ENCODE peak calls at places on chromosomes 16 and 17, in four cellular contexts. B is pancreas, K is upper lobe of right lung, I is sigmoid colon. L is an unnamed sample.

GRCh38 chr17:45924332-45924820 is 30.0 kb downstream of the MAPT start:
- DNase-seq in B (no peak), K (no peak), I (no peak), L (no peak)

GRCh38 chr16:66668777-66669444 is 27.6 kb downstream of the CMTM4 start:
- DNase-seq in B (no peak), K (no peak), I (no peak), L (no peak)

GRCh38 chr16:21084631-21085235 is 65.9 kb downstream of the DNAH3 start:
- DNase-seq in B (no peak), K (no peak), I (no peak), L (no peak)

GRCh38 chr16:17396762-17397498 is 73.8 kb downstream of the XYLT1 start:
- DNase-seq in B (peak), K (no peak), I (no peak), L (no peak)

GRCh38 chr17:75587718-75588545 is at the start of gene MYO15B:
- DNase-seq in B (no peak), K (peak), I (peak), L (peak)

GRCh38 chr17:74272731-74273201 is 1.3 kb upstream of the DNAI2 start:
- DNase-seq in B (no peak), K (no peak), I (no peak), L (no peak)

GRCh38 chr17:18324140-18325049 is 9.3 kb downstream of the SMCR8 start:
- DNase-seq in B (no peak), K (no peak), I (peak), L (peak)

GRCh38 chr17:66150708-66151107 is 41.2 kb downstream of the CEP112 start:
- DNase-seq in B (no peak), K (no peak), I (no peak), L (no peak)

GRCh38 chr16:50213939-50214519 is 52.3 kb upstream of the ADCY7 start:
- DNase-seq in B (no peak), K (no peak), I (no peak), L (no peak)

GRCh38 chr17:43612515-43612914 is 49.2 kb downstream of the MEOX1 start:
- DNase-seq in B (no peak), K (no peak), I (no peak), L (no peak)

GRCh38 chr16:10678655-10679054 is 16.1 kb downstream of the TEKT5 start:
- DNase-seq in B (no peak), K (no peak), I (no peak), L (no peak)

GRCh38 chr17:79242873-79243602 is 168.4 kb downstream of the ENGASE start:
- DNase-seq in B (no peak), K (no peak), I (no peak), L (no peak)

GRCh38 chr17:42809250-42809649 is 10.6 kb downstream of the CNTD1 start:
- DNase-seq in B (peak), K (no peak), I (peak), L (no peak)

GRCh38 chr17:41777579-41778188 is 8.8 kb downstream of the JUP start:
- DNase-seq in B (peak), K (peak), I (peak), L (peak)

GRCh38 chr17:40433551-40434384 is 9.5 kb upstream of the IGFBP4 start:
- DNase-seq in B (no peak), K (peak), I (peak), L (no peak)

GRCh38 chr17:83062818-83063671 is 16.4 kb upstream of the METRNL start:
- DNase-seq in B (no peak), K (peak), I (peak), L (peak)

GRCh38 chr16:53291757-53292392 is 142.4 kb upstream of the RBL2 start:
- DNase-seq in B (no peak), K (no peak), I (no peak), L (no peak)

GRCh38 chr17:75267146-75267402 is 4.0 kb downstream of the MIF4GD start:
- DNase-seq in B (no peak), K (peak), I (no peak), L (no peak)

GRCh38 chr16:69823831-69824563 is 61.9 kb downstream of the WWP2 start:
- DNase-seq in B (peak), K (peak), I (peak), L (no peak)

GRCh38 chr16:85426806-85427205 is 186.3 kb upstream of the GSE1 start:
- DNase-seq in B (no peak), K (no peak), I (no peak), L (no peak)

GRCh38 chr16:58684354-58685083 is at the start of gene SLC38A7:
- DNase-seq in B (peak), K (peak), I (peak), L (peak)

GRCh38 chr17:40369923-40370322 is 5.4 kb upstream of the GJD3 start:
- DNase-seq in B (no peak), K (peak), I (peak), L (no peak)

GRCh38 chr16:65769776-65770438 is 596.6 kb upstream of the CDH5 start:
- DNase-seq in B (no peak), K (no peak), I (no peak), L (no peak)

GRCh38 chr16:4409081-4409932 is 7.1 kb downstream of the CORO7 start:
- DNase-seq in B (no peak), K (no peak), I (no peak), L (peak)

GRCh38 chr16:14020141-14020540 is 51.0 kb upstream of the MRTFB start:
- DNase-seq in B (no peak), K (no peak), I (no peak), L (no peak)

GRCh38 chr16:12210925-12211869 is 234.7 kb downstream of the SNX29 start:
- DNase-seq in B (no peak), K (no peak), I (no peak), L (no peak)

GRCh38 chr16:85202631-85203461 is 90.6 kb upstream of the CIBAR2 start:
- DNase-seq in B (peak), K (no peak), I (peak), L (peak)

GRCh38 chr17:50845260-50846147 is 10.1 kb downstream of the WFIKKN2 start:
- DNase-seq in B (no peak), K (no peak), I (peak), L (no peak)

GRCh38 chr17:63378411-63379076 is 67.6 kb downstream of the CYB561 start:
- DNase-seq in B (no peak), K (no peak), I (no peak), L (no peak)

GRCh38 chr16:10617662-10618420 is 37.4 kb upstream of the EMP2 start:
- DNase-seq in B (no peak), K (no peak), I (no peak), L (no peak)

GRCh38 chr17:2794116-2794803 is 2.0 kb upstream of the RAP1GAP2 start:
- DNase-seq in B (no peak), K (no peak), I (no peak), L (no peak)

GRCh38 chr16:73214825-73215481 is 167.0 kb upstream of the ZFHX3 start:
- DNase-seq in B (no peak), K (no peak), I (no peak), L (no peak)

GRCh38 chr16:13181432-13181831 is 280.0 kb downstream of the SHISA9 start:
- DNase-seq in B (no peak), K (no peak), I (no peak), L (no peak)

GRCh38 chr16:12412252-12412651 is 391.4 kb downstream of the CPPED1 start:
- DNase-seq in B (no peak), K (no peak), I (no peak), L (no peak)

GRCh38 chr17:27489045-27489715 is 32.9 kb downstream of the KSR1 start:
- DNase-seq in B (no peak), K (peak), I (peak), L (peak)

GRCh38 chr17:13756763-13757162 is 155.0 kb upstream of the HS3ST3A1 start:
- DNase-seq in B (no peak), K (no peak), I (no peak), L (no peak)

GRCh38 chr16:55501549-55502322 is 7.1 kb upstream of the LPCAT2 start:
- DNase-seq in B (no peak), K (no peak), I (no peak), L (no peak)

GRCh38 chr17:77266891-77267341 is 126.1 kb downstream of the SEC14L1 start:
- DNase-seq in B (no peak), K (no peak), I (no peak), L (no peak)

GRCh38 chr17:44033841-44034408 is 19.2 kb upstream of the TMEM101 start:
- DNase-seq in B (no peak), K (no peak), I (no peak), L (no peak)

GRCh38 chr16:8572919-8573724 is 17.2 kb downstream of the TMEM114 start:
- DNase-seq in B (no peak), K (no peak), I (no peak), L (no peak)
- H3K27ac ChIP-seq in B (no peak), K (no peak), I (no peak), L (no peak)

DNA sequence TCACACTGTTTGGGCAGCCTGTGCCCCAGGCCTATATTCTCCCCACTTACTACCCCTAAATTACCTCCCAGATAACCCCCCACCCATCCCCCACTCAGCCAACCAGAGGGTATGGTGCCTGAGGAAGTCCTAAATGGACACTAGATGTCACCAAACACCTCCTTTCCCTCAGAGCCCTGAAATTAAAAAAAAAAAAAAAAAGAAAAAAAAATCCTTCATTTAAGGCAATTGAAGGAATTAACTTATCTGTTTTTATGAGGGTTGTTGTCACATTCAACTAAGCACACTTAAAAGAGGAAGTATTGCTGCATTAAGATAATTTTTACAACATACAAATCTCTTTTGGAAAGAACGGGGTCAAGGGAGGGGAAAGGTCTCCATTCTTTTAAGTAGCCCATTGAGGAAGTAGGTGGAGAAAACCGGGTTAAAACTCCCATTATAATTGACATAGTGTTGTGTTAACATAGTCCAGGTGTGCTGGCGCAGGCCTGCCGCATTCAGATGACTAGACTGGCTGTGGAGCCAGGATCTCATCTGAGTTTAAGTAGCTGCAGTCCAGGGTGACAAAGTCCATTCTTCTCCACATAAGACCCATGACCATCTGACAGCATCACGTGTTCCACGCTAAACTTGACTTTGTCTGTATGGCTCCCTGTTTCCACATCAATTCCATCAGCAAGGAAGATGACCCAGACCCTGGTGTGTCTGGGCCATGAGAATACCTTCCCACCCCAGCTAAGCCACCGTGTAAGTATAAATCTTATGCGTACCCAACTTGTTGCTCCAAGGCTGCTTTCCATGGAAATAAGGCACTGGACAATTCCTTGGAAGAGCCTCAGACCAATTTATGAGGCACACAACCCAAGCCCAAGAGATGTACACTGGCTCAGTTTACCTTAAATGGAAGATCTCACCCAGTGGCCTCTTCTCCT is 46.4 kb downstream of the SNX11 start:
- DNase-seq in B (peak), K (no peak), I (no peak), L (no peak)
- H3K27ac ChIP-seq in B (peak), K (no peak), I (no peak), L (no peak)

DNA sequence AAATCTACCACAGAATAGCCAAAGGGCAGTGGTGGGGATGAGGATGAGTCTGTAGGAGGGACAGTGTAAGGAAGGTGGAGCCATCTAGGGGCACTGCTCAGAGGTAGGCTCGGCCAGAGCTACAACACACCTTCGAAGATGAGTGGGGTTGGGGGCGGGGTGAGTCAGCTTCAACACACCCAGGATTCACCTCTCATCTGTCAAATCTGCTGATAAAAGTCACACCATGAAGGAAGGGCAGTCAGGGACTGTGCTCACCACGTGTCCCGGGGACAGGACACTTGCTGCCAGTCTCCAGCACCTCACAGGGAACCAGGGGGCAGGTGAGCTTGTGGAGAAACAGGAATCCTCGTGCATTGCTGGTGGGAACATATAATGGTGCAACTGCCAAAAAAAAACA is 133.3 kb downstream of the ANKRD11 start:
- DNase-seq in B (no peak), K (peak), I (no peak), L (peak)
- H3K27ac ChIP-seq in B (no peak), K (peak), I (peak), L (no peak)

DNA sequence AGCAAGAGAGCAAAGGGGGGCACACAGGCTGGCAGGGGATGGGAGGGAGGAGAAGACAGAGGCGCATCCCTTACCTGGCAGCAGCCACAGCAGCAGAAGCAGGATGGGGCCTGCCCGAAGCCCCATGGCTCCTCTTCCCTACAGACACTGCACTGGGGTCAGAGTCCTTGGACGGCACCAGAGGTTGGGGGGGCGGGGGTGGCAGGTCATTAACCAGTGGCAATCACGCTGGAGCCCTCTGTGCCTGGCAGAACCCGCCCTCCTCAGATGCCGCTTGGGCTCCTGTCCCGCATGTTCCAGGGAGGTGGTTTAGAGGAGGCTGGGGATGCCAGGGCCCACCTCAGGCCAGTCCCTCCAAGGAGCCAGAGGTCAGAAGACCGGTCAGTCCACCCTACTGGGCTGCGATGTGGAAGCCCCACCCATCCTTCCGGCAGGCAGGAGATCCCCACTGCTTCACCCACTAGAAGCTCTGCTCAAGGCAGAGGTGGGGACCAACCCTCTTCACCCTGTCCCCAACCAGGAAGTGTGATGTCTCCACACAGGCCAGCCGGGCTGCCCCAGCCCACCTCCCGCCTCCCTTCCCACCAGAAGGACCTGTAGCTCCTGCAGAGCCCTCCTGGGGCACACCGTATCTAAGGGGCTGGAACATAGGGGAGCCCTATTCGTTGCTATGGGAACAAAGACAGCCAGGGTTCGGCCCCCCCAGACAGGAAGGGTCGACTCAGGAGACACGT is 11.7 kb downstream of the ZG16B start:
- DNase-seq in B (no peak), K (peak), I (peak), L (peak)
- H3K27ac ChIP-seq in B (no peak), K (peak), I (no peak), L (no peak)

DNA sequence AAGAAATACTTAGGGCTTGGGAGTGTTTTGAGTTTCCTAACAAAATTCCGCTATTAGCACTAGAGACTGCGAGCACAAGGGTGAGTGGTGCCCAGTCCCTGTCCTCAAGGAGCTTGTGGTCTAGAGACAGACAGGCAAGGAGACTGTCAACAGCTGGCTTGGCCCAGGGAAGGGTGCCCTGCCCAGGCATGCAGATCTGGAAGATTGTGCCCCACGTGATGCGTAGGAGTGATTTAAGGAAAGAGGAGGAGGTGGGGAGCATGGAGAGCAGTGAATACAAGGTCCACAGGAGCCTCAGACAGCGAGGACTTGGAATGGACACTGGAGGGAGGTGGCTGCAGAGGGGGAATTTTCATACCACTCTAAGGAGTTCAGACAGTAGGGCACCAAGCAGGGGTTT is 25.0 kb downstream of the SCPEP1 start:
- DNase-seq in B (no peak), K (no peak), I (no peak), L (no peak)
- H3K27ac ChIP-seq in B (no peak), K (no peak), I (no peak), L (no peak)

DNA sequence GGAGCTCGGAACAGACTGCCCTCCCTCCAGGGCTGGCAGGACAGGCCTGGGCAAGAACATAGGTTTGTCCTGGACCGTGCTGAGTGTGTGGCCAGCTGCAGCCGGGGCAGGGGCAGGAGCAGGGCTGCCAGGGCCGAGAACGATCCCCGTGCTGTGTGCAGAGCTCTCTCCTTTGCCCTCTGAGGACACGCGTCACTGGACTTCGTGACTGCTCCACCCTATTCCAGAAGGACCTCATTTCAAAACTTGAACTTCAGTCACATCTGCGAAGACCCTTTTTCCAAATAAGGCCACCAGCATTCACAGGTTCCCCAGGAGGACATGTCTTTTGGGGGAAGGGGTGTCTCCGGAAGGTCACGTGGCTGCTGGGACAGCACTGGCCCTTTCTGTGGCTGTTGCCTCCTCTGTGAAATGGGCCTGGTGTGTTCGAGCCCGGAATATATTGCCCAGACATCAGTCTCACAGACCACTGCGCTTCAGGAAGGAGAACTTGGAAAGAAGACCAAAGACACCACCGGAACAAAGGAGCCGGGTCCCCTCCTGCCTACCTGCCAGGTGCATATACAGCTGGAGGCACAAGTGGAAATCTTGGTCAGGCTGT is 27.6 kb downstream of the SLC7A5 start:
- DNase-seq in B (no peak), K (no peak), I (no peak), L (no peak)
- H3K27ac ChIP-seq in B (no peak), K (no peak), I (no peak), L (no peak)

GRCh38 chr17:57524790-57525543 is 220.1 kb downstream of the CCDC182 start:
- DNase-seq in B (no peak), K (no peak), I (no peak), L (no peak)
- H3K27ac ChIP-seq in B (no peak), K (no peak), I (no peak), L (no peak)

GRCh38 chr16:75282811-75283281 is 31.4 kb upstream of the BCAR1 start:
- DNase-seq in B (no peak), K (no peak), I (no peak), L (no peak)
- H3K27ac ChIP-seq in B (no peak), K (no peak), I (no peak), L (no peak)

GRCh38 chr17:81700353-81701287 is 2.5 kb upstream of the MRPL12 start:
- DNase-seq in B (no peak), K (peak), I (no peak), L (no peak)
- H3K27ac ChIP-seq in B (no peak), K (no peak), I (no peak), L (no peak)

GRCh38 chr17:57902117-57902799 is 52.4 kb upstream of the MRPS23 start:
- DNase-seq in B (no peak), K (no peak), I (no peak), L (no peak)

GRCh38 chr17:57900991-57901743 is 51.3 kb upstream of the MRPS23 start:
- DNase-seq in B (peak), K (no peak), I (no peak), L (no peak)

GRCh38 chr17:57902800-57903759 is 52.1 kb downstream of the CUEDC1 start:
- DNase-seq in B (peak), K (peak), I (peak), L (peak)

GRCh38 chr17:57905875-57906455 is 49.2 kb downstream of the CUEDC1 start:
- DNase-seq in B (no peak), K (no peak), I (no peak), L (no peak)

GRCh38 chr17:57903961-57904360 is 51.3 kb downstream of the CUEDC1 start:
- DNase-seq in B (peak), K (no peak), I (no peak), L (no peak)
- H3K27ac ChIP-seq in B (peak), K (peak), I (peak), L (peak)

L was measured in kidney.